ENCODE peak calls at places on chromosomes 2 and 18, in seven cellular contexts. Z is PC-9, J is K562, N is neural progenitor cell, E is fibroblast of lung, F is H1, V is HCT116. T is an unnamed sample. For H3K9me3, the result is how much of the 10 kb centered on the place peaks cover.

GRCh38 chr2:71948781-71949536 is 198.7 kb downstream of the CYP26B1 start:
- DNase-seq in Z (no peak), J (no peak), N (no peak), E (peak), F (no peak), V (no peak), T (no peak)

GRCh38 chr2:43087413-43087812 is 139.0 kb downstream of the ZFP36L2 start:
- DNase-seq in Z (no peak), J (no peak), N (no peak), E (no peak), F (no peak), V (no peak), T (no peak)

GRCh38 chr2:60549250-60550150 is 4.0 kb downstream of the BCL11A start:
- DNase-seq in Z (no peak), J (no peak), N (peak), E (no peak), F (peak), V (no peak), T (peak)

GRCh38 chr2:128474014-128474961 is 155.6 kb upstream of the HS6ST1 start:
- DNase-seq in Z (no peak), J (no peak), N (peak), E (no peak), F (peak), V (no peak), T (no peak)

GRCh38 chr18:51668632-51669031 is 471.2 kb upstream of the MEX3C start:
- DNase-seq in Z (no peak), J (no peak), N (peak), E (no peak), F (no peak), V (no peak), T (no peak)

GRCh38 chr2:217555075-217555876 is 447.5 kb downstream of the TNS1 start:
- DNase-seq in Z (no peak), J (no peak), N (no peak), E (no peak), F (no peak), V (no peak), T (no peak)

GRCh38 chr2:127674241-127675209 is 805 bp downstream of the LIMS2 start:
- DNase-seq in Z (no peak), J (peak), N (peak), E (no peak), F (peak), V (no peak), T (no peak)

GRCh38 chr2:12402440-12403139 is 314.1 kb upstream of the TRIB2 start:
- DNase-seq in Z (no peak), J (no peak), N (peak), E (no peak), F (no peak), V (no peak), T (no peak)

GRCh38 chr2:224023188-224023587 is 15.9 kb downstream of the SERPINE2 start:
- DNase-seq in Z (peak), J (no peak), N (no peak), E (no peak), F (no peak), V (no peak), T (peak)

GRCh38 chr2:120148229-120148628 is 75.0 kb downstream of the TMEM185B start:
- DNase-seq in Z (no peak), J (no peak), N (no peak), E (no peak), F (no peak), V (no peak), T (no peak)

GRCh38 chr2:122634261-122634660 is 878.8 kb downstream of the TSN start:
- DNase-seq in Z (no peak), J (no peak), N (no peak), E (peak), F (no peak), V (no peak), T (peak)

GRCh38 chr2:28952806-28953190 is 28.3 kb upstream of the TOGARAM2 start:
- DNase-seq in Z (no peak), J (no peak), N (peak), E (no peak), F (no peak), V (no peak), T (no peak)

GRCh38 chr2:20179755-20180594 is 45.0 kb downstream of the SDC1 start:
- DNase-seq in Z (no peak), J (peak), N (peak), E (no peak), F (no peak), V (no peak), T (peak)

GRCh38 chr2:86332654-86333053 is 4.8 kb downstream of the REEP1 start:
- DNase-seq in Z (no peak), J (no peak), N (no peak), E (no peak), F (no peak), V (no peak), T (no peak)

GRCh38 chr2:59804662-59805258 is 748.7 kb downstream of the BCL11A start:
- DNase-seq in Z (no peak), J (no peak), N (peak), E (no peak), F (no peak), V (no peak), T (no peak)

GRCh38 chr2:181420259-181421130 is 36.7 kb upstream of the ITGA4 start:
- DNase-seq in Z (no peak), J (no peak), N (no peak), E (no peak), F (no peak), V (no peak), T (no peak)

GRCh38 chr2:228543117-228543516 is 361.6 kb upstream of the SPHKAP start:
- DNase-seq in Z (no peak), J (no peak), N (no peak), E (no peak), F (no peak), V (no peak), T (no peak)

GRCh38 chr2:101361519-101361918 is 25.8 kb downstream of the CREG2 start:
- DNase-seq in Z (peak), J (no peak), N (no peak), E (no peak), F (no peak), V (no peak), T (peak)

GRCh38 chr2:3606370-3607124 is 11.6 kb downstream of the COLEC11 start:
- DNase-seq in Z (no peak), J (no peak), N (no peak), E (no peak), F (peak), V (no peak), T (no peak)

GRCh38 chr2:22673501-22673900 is 711.5 kb upstream of the KLHL29 start:
- DNase-seq in Z (no peak), J (no peak), N (no peak), E (no peak), F (no peak), V (no peak), T (no peak)

GRCh38 chr2:66435549-66435875 is 587 bp downstream of the MEIS1 start:
- DNase-seq in Z (no peak), J (peak), N (peak), E (no peak), F (no peak), V (no peak), T (no peak)

GRCh38 chr2:65331361-65331760 is 101.0 kb downstream of the SPRED2 start:
- DNase-seq in Z (no peak), J (no peak), N (peak), E (peak), F (no peak), V (no peak), T (no peak)

GRCh38 chr2:57886196-57886786 is 160.3 kb upstream of the VRK2 start:
- DNase-seq in Z (no peak), J (no peak), N (peak), E (no peak), F (no peak), V (no peak), T (no peak)

GRCh38 chr2:240349133-240350005 is 86.1 kb upstream of the GPC1 start:
- DNase-seq in Z (no peak), J (no peak), N (no peak), E (no peak), F (no peak), V (no peak), T (no peak)

GRCh38 chr2:216181953-216182352 is 72.8 kb downstream of the XRCC5 start:
- DNase-seq in Z (no peak), J (no peak), N (peak), E (no peak), F (no peak), V (no peak), T (peak)

GRCh38 chr2:63862802-63863201 is 21.1 kb downstream of the UGP2 start:
- DNase-seq in Z (peak), J (no peak), N (no peak), E (no peak), F (no peak), V (peak), T (peak)

GRCh38 chr18:59272221-59272888 is 899 bp downstream of the RAX start:
- DNase-seq in Z (no peak), J (no peak), N (peak), E (no peak), F (peak), V (no peak), T (no peak)

GRCh38 chr2:22817197-22817596 is 567.8 kb upstream of the KLHL29 start:
- DNase-seq in Z (peak), J (no peak), N (no peak), E (no peak), F (no peak), V (no peak), T (peak)

GRCh38 chr2:43220982-43221659 is 5.3 kb downstream of the ZFP36L2 start:
- DNase-seq in Z (no peak), J (no peak), N (peak), E (peak), F (peak), V (no peak), T (peak)

GRCh38 chr2:30366199-30366691 is 80.8 kb upstream of the LCLAT1 start:
- DNase-seq in Z (no peak), J (no peak), N (no peak), E (peak), F (no peak), V (no peak), T (no peak)

GRCh38 chr2:148501545-148501944 is 143.0 kb upstream of the EPC2 start:
- DNase-seq in Z (no peak), J (peak), N (no peak), E (no peak), F (no peak), V (no peak), T (no peak)

GRCh38 chr2:160351978-160352377 is 141.6 kb downstream of the RBMS1 start:
- DNase-seq in Z (peak), J (no peak), N (no peak), E (peak), F (no peak), V (no peak), T (peak)

GRCh38 chr2:113138428-113139322 is 11.3 kb downstream of the IL1RN start:
- DNase-seq in Z (peak), J (peak), N (peak), E (peak), F (peak), V (peak), T (peak)

GRCh38 chr2:149365826-149366583 is 35.6 kb downstream of the LYPD6 start:
- DNase-seq in Z (peak), J (no peak), N (no peak), E (peak), F (no peak), V (peak), T (peak)

GRCh38 chr2:67899187-67899586 is 163.6 kb downstream of the C1D start:
- DNase-seq in Z (no peak), J (no peak), N (no peak), E (no peak), F (no peak), V (no peak), T (no peak)

GRCh38 chr2:98508690-98509054 is 64.0 kb downstream of the INPP4A start:
- DNase-seq in Z (no peak), J (peak), N (no peak), E (peak), F (no peak), V (no peak), T (peak)

GRCh38 chr2:172350844-172351480 is 76.4 kb upstream of the ITGA6 start:
- DNase-seq in Z (no peak), J (no peak), N (no peak), E (no peak), F (no peak), V (no peak), T (no peak)

GRCh38 chr18:33356735-33357134 is 83.8 kb downstream of the CCDC178 start:
- DNase-seq in Z (no peak), J (no peak), N (no peak), E (no peak), F (no peak), V (no peak), T (no peak)

DNA sequence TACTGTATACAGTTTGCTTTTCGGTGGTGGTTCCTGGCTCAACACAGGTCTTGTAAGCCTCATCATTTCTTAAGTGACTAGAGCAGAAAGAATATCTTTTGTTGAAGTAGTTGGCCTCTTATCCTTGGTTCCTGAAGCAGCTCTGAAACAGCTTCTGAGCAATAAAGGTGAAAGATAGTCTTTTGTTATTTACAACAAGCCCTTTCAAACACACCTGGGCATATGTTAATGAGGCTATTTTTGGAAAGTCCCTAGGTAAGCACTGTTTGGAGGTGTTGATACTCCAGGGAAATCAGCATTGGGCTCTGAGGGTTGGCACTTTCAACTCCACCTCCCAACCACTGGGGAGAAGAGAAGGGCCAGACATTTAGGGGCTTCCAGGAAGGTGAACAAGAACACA is 211.0 kb downstream of the MCFD2 start:
- DNase-seq in Z (no peak), J (no peak), N (no peak), E (no peak), F (no peak), V (no peak), T (no peak)
- H3K4me3 ChIP-seq in Z (no peak), J (no peak), N (no peak), E (no peak), F (peak), V (no peak), T (no peak)

GRCh38 chr2:26562811-26563645 is 78.1 kb downstream of the CIB4 start:
- DNase-seq in Z (peak), J (no peak), N (no peak), E (peak), F (no peak), V (peak), T (peak)

GRCh38 chr2:26561376-26561775 is 79.8 kb downstream of the CIB4 start:
- DNase-seq in Z (no peak), J (no peak), N (no peak), E (no peak), F (no peak), V (no peak), T (no peak)

GRCh38 chr2:26560892-26561291 is 80.3 kb downstream of the CIB4 start:
- DNase-seq in Z (no peak), J (no peak), N (no peak), E (no peak), F (no peak), V (no peak), T (no peak)

GRCh38 chr2:26563686-26564085 is 77.5 kb downstream of the CIB4 start:
- DNase-seq in Z (no peak), J (no peak), N (no peak), E (no peak), F (no peak), V (no peak), T (no peak)

DNA sequence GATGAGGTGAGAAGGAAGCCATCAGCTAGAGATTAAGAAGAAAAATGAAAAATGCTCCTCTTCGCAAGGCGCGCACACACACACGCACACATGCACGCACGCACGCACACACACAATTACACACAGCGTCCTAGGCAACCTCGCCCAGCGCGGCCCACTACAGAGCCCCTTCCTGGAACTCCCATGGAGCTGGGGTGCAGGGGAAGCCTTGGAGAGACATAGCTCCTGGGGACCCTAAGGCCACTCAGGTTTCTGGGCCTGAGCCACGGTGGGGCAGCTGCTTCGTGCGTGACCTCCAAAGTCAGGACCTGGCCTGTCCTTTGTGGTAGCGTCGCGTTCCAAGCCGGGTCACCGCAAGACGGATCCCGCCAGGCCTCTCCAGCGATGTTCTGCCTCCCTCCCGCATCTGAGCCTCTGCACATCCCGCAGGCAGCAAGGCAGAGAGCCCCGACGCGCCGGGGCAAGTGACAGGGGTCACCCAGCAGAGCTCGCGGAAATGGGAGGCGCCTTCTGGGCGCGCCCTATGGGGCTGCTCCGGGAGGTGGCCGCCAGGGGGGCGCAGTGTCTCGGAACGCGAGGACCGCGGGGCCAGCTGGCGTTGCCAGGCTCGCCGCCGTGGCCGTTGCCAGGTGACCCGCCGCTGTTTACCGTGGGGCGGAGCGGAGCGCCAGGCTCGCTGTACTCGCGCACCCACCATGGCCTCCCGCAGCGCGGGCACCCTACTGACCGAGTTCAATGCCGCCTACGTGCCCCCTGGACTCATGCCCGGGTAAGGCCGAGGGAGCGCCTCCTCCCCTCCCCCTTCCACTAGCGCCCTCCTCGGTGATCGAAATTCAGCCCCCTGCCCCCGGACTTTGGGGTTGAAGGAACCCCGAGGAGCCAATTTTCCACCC is 79.0 kb downstream of the CIB4 start:
- DNase-seq in Z (peak), J (peak), N (no peak), E (peak), F (no peak), V (peak), T (peak)
- TF ChIP-seq EZH2 in Z (no peak), J (no peak), N (no peak), E (peak), F (no peak), V (no peak), T (no peak)

GRCh38 chr18:22639026-22639463 is 221.3 kb upstream of the CTAGE1 start:
- DNase-seq in Z (peak), J (no peak), N (no peak), E (peak), F (no peak), V (no peak), T (peak)
- H3K9me3 ChIP-seq in Z (under half), J (under half), N (under half), E (under half), F (under half), V (under half), T (under half)

GRCh38 chr2:74459377-74460118 is 1.3 kb downstream of the WBP1 start:
- DNase-seq in Z (no peak), J (no peak), N (no peak), E (no peak), F (no peak), V (no peak), T (no peak)
- H3K4me3 ChIP-seq in Z (peak), J (no peak), N (peak), E (peak), F (peak), V (peak), T (no peak)

GRCh38 chr2:27306657-27307544 is 1.3 kb downstream of the UCN start:
- DNase-seq in Z (no peak), J (no peak), N (peak), E (no peak), F (peak), V (no peak), T (no peak)
- TF ChIP-seq EZH2 in Z (no peak), J (no peak), N (peak), E (peak), F (peak), V (no peak), T (peak)

DNA sequence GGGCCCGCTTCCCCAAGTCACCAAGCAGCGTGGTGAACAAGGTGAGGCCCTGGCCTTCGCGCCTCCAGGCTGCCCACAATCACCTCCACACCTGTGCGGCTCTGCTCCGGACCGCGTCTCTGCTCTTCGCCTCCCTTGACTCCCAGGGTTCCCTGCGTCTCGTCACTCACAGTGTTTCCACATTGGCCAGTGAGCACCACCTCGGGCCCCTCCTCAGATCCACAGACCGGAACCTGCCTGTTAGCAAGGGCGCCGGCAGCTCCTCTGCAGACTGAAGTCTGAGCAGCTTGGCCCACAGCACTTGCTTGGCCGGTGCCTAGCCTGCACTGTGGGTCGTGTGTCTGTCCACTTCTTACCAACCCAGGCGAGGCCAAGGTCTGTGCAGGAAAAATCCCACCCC is 155.3 kb upstream of the ALKAL2 start:
- DNase-seq in Z (no peak), J (no peak), N (no peak), E (no peak), F (no peak), V (no peak), T (no peak)
- H3K9me3 ChIP-seq in Z (under half), J (under half), N (under half), E (under half), F (under half), V (under half), T (under half)